ENCODE peak calls at places on chromosome 19, in six cellular contexts. X is HAP-1, I is hepatocyte, V is heart left ventricle, O is breast epithelium, T is fibroblast of lung. M is an unnamed sample.

GRCh38 chr19:53910170-53910518 is 1.1 kb downstream of the CACNG7 start:
- DNase-seq in X (no peak), I (peak; percentile 17), V (no peak), O (no peak), T (no peak), M (no peak)

GRCh38 chr19:53157601-53158000 is 1.3 kb downstream of the ZNF347 start:
- DNase-seq in X (no peak), I (peak; percentile 25), V (no peak), O (no peak), T (peak; percentile 23), M (peak; percentile 11)

GRCh38 chr19:58003153-58003828 is 671 bp upstream of the ZNF606 start:
- DNase-seq in X (no peak), I (no peak), V (no peak), O (no peak), T (peak; percentile 32), M (no peak)

GRCh38 chr19:19627716-19628498 is at the start of gene LPAR2:
- DNase-seq in X (no peak), I (peak; percentile 87), V (no peak), O (peak; percentile 66), T (peak; percentile 10), M (peak; percentile 69)

GRCh38 chr19:21084343-21084742 is 2.3 kb downstream of the ZNF714 start:
- DNase-seq in X (no peak), I (peak; percentile 10), V (no peak), O (no peak), T (peak; percentile 83), M (no peak)

GRCh38 chr19:35750167-35750566 is 1.8 kb downstream of the LIN37 start:
- DNase-seq in X (no peak), I (no peak), V (no peak), O (no peak), T (no peak), M (no peak)

GRCh38 chr19:22832031-22832762 is at the start of gene ZNF723:
- DNase-seq in X (no peak), I (no peak), V (no peak), O (no peak), T (no peak), M (no peak)

GRCh38 chr19:52566121-52566520 is 4.0 kb upstream of the ZNF701 start:
- DNase-seq in X (no peak), I (no peak), V (no peak), O (no peak), T (no peak), M (no peak)

GRCh38 chr19:40590464-40591265 is 10.5 kb upstream of the LTBP4 start:
- DNase-seq in X (no peak), I (no peak), V (no peak), O (no peak), T (no peak), M (no peak)

GRCh38 chr19:1122972-1123363 is 19.2 kb downstream of the GPX4 start:
- DNase-seq in X (peak; percentile 49), I (peak; percentile 75), V (no peak), O (no peak), T (peak; percentile 69), M (peak; percentile 36)

GRCh38 chr19:40139533-40140287 is 49.0 kb upstream of the ZNF780A start:
- DNase-seq in X (peak; percentile 58), I (peak; percentile 67), V (no peak), O (no peak), T (peak; percentile 20), M (peak; percentile 19)

GRCh38 chr19:4066176-4066606 is 508 bp downstream of the ZBTB7A start:
- DNase-seq in X (no peak), I (no peak), V (peak; percentile 80), O (no peak), T (no peak), M (peak; percentile 47)

GRCh38 chr19:2487780-2488330 is 11.9 kb downstream of the GADD45B start:
- DNase-seq in X (no peak), I (no peak), V (peak; percentile 49), O (no peak), T (no peak), M (no peak)

GRCh38 chr19:34990578-34991192 is 9.4 kb upstream of the GRAMD1A start:
- DNase-seq in X (no peak), I (no peak), V (no peak), O (no peak), T (no peak), M (no peak)

GRCh38 chr19:33407140-33407551 is 33.6 kb downstream of the CEBPG start:
- DNase-seq in X (no peak), I (no peak), V (peak; percentile 25), O (no peak), T (no peak), M (no peak)

GRCh38 chr19:49744946-49745381 is 18.1 kb downstream of the TSKS start:
- DNase-seq in X (no peak), I (no peak), V (no peak), O (no peak), T (no peak), M (no peak)

GRCh38 chr19:41299755-41300089 is 10.2 kb upstream of the CCDC97 start:
- DNase-seq in X (no peak), I (peak; percentile 64), V (peak; percentile 90), O (no peak), T (peak; percentile 63), M (no peak)

GRCh38 chr19:46678110-46678732 is 17.2 kb upstream of the DACT3 start:
- DNase-seq in X (peak; percentile 10), I (no peak), V (no peak), O (no peak), T (no peak), M (no peak)

GRCh38 chr19:30909216-30909615 is 440.0 kb downstream of the TSHZ3 start:
- DNase-seq in X (no peak), I (no peak), V (no peak), O (no peak), T (no peak), M (no peak)

GRCh38 chr19:1396019-1396767 is 5.1 kb downstream of the GAMT start:
- DNase-seq in X (no peak), I (no peak), V (no peak), O (no peak), T (no peak), M (no peak)

GRCh38 chr19:40576585-40577451 is at the start of gene SHKBP1:
- DNase-seq in X (peak; percentile 88), I (peak; percentile 96), V (peak; percentile 97), O (peak; percentile 94), T (peak; percentile 92), M (peak; percentile 92)

GRCh38 chr19:41373993-41374392 is 2.3 kb upstream of the TMEM91 start:
- DNase-seq in X (no peak), I (peak; percentile 87), V (peak; percentile 93), O (peak; percentile 89), T (peak; percentile 90), M (peak; percentile 47)

GRCh38 chr19:18508585-18508984 is 13.3 kb downstream of the ELL start:
- DNase-seq in X (no peak), I (no peak), V (no peak), O (no peak), T (no peak), M (no peak)

GRCh38 chr19:1526979-1527649 is 3.2 kb downstream of the PLK5 start:
- DNase-seq in X (no peak), I (no peak), V (no peak), O (no peak), T (no peak), M (no peak)

GRCh38 chr19:2341247-2341705 is 12.8 kb downstream of the SPPL2B start:
- DNase-seq in X (no peak), I (no peak), V (no peak), O (no peak), T (no peak), M (no peak)

GRCh38 chr19:47699360-47699917 is 13.8 kb upstream of the EHD2 start:
- DNase-seq in X (peak; percentile 21), I (peak; percentile 69), V (no peak), O (peak; percentile 68), T (no peak), M (no peak)

GRCh38 chr19:30207357-30207756 is 164.8 kb upstream of the ZNF536 start:
- DNase-seq in X (no peak), I (no peak), V (no peak), O (no peak), T (no peak), M (no peak)

GRCh38 chr19:57689750-57690149 is 8.0 kb downstream of the ZNF551 start:
- DNase-seq in X (no peak), I (no peak), V (no peak), O (peak; percentile 67), T (no peak), M (no peak)

GRCh38 chr19:3898426-3898825 is 17.9 kb downstream of the ATCAY start:
- DNase-seq in X (no peak), I (no peak), V (no peak), O (no peak), T (no peak), M (no peak)

GRCh38 chr19:3276341-3276799 is 51.9 kb downstream of the CELF5 start:
- DNase-seq in X (no peak), I (peak; percentile 72), V (no peak), O (no peak), T (no peak), M (peak; percentile 5)

GRCh38 chr19:56538761-56539263 is at the start of gene ZFP28:
- DNase-seq in X (peak; percentile 44), I (no peak), V (peak; percentile 92), O (no peak), T (no peak), M (peak; percentile 73)

GRCh38 chr19:55452381-55453325 is 8.8 kb downstream of the ISOC2 start:
- DNase-seq in X (peak; percentile 54), I (peak; percentile 78), V (peak; percentile 72), O (peak; percentile 68), T (peak; percentile 73), M (peak; percentile 16)

GRCh38 chr19:3660493-3661219 is 34.1 kb upstream of the CACTIN start:
- DNase-seq in X (no peak), I (no peak), V (no peak), O (no peak), T (no peak), M (no peak)

GRCh38 chr19:19342086-19343015 is 21.7 kb downstream of the MAU2 start:
- DNase-seq in X (peak; percentile 53), I (peak; percentile 84), V (peak; percentile 73), O (peak; percentile 58), T (peak; percentile 41), M (peak; percentile 33)

GRCh38 chr19:49154279-49154678 is 917 bp downstream of the HRC start:
- DNase-seq in X (no peak), I (no peak), V (no peak), O (no peak), T (no peak), M (no peak)

GRCh38 chr19:44254496-44254895 is 5.2 kb upstream of the ZNF233 start:
- DNase-seq in X (no peak), I (no peak), V (no peak), O (no peak), T (no peak), M (no peak)
- H3K9me3 ChIP-seq in X (peaks cover 10% of the 10 kb centered on the region), I (peaks cover 44% of the 10 kb centered on the region), V (peaks cover 9% of the 10 kb centered on the region), O (peaks cover 80% of the 10 kb centered on the region), T (no peaks in the 10 kb centered on the region), M (no peaks in the 10 kb centered on the region)

GRCh38 chr19:5654931-5655330 is 25.4 kb downstream of the MICOS13 start:
- DNase-seq in X (no peak), I (no peak), V (no peak), O (no peak), T (no peak), M (no peak)
- H3K4me1 ChIP-seq in X (no peaks in the 10 kb centered on the region), I (no peaks in the 10 kb centered on the region), V (no peaks in the 10 kb centered on the region), O (no peaks in the 10 kb centered on the region), T (no peaks in the 10 kb centered on the region), M (no peaks in the 10 kb centered on the region)

GRCh38 chr19:13506550-13506878 is 235 bp upstream of the CACNA1A start:
- DNase-seq in X (no peak), I (no peak), V (no peak), O (no peak), T (peak; percentile 7), M (no peak)
- H3K4me3 ChIP-seq in X (no peak overlapping the region), I (peak overlapping the region; percentile 36), V (peak overlapping the region; percentile 49), O (no peak overlapping the region), T (no peak overlapping the region), M (no peak overlapping the region)

GRCh38 chr19:6264077-6264445 is 15.7 kb downstream of the MLLT1 start:
- DNase-seq in X (no peak), I (no peak), V (no peak), O (no peak), T (peak; percentile 55), M (no peak)
- H3K9me3 ChIP-seq in X (no peaks in the 10 kb centered on the region), I (no peaks in the 10 kb centered on the region), V (no peaks in the 10 kb centered on the region), O (no peaks in the 10 kb centered on the region), T (no peaks in the 10 kb centered on the region), M (no peaks in the 10 kb centered on the region)

M was measured in prostate gland.